ENCODE peak calls at places on chromosomes 4 and X, in five cellular contexts. F is upper lobe of left lung, H is transverse colon, C is B cell, M is GM10248. B is an unnamed sample.

GRCh38 chr4:112523764-112524505 is 8.0 kb upstream of the NEUROG2 start:
- DNase-seq in M (peak), C (peak), H (peak), F (peak), B (peak)

GRCh38 chrX:92247076-92247475 is 467.9 kb downstream of the PCDH11X start:
- DNase-seq in M (no peak), F (no peak), C (no peak), H (no peak), B (no peak)

GRCh38 chr4:15479089-15479912 is 9.6 kb downstream of the CC2D2A start:
- DNase-seq in C (no peak), M (peak), F (peak), H (no peak), B (peak)

GRCh38 chr4:148097811-148098210 is 344.4 kb downstream of the NR3C2 start:
- DNase-seq in M (no peak), F (no peak), C (no peak), H (no peak), B (no peak)

GRCh38 chr4:187387709-187388108 is 607.9 kb upstream of the ZFP42 start:
- DNase-seq in F (no peak), M (no peak), H (no peak), C (no peak), B (no peak)

GRCh38 chr4:97238956-97239698 is 904.1 kb downstream of the STPG2 start:
- DNase-seq in C (no peak), M (no peak), F (no peak), H (no peak), B (no peak)

GRCh38 chr4:188714907-188715306 is 575.7 kb downstream of the TRIML1 start:
- DNase-seq in F (no peak), M (no peak), H (no peak), C (no peak), B (no peak)

GRCh38 chrX:117147249-117147648 is 684.5 kb upstream of the CT83 start:
- DNase-seq in H (no peak), C (no peak), F (no peak), M (no peak), B (no peak)

GRCh38 chrX:142001934-142002333 is 98.2 kb downstream of the MAGEC1 start:
- DNase-seq in C (no peak), M (no peak), H (no peak), F (no peak), B (no peak)

GRCh38 chrX:153627675-153628111 is 19.3 kb upstream of the DUSP9 start:
- DNase-seq in F (peak), M (no peak), H (no peak), C (no peak), B (no peak)

GRCh38 chr4:6270691-6271121 is 1.1 kb downstream of the WFS1 start:
- DNase-seq in H (no peak), F (no peak), C (no peak), M (no peak), B (no peak)

GRCh38 chr4:6926681-6927478 is 17.3 kb downstream of the TBC1D14 start:
- DNase-seq in H (peak), F (no peak), C (no peak), M (no peak), B (no peak)

GRCh38 chr4:19358015-19358414 is 893.7 kb upstream of the SLIT2 start:
- DNase-seq in C (no peak), M (no peak), H (no peak), F (no peak), B (no peak)

GRCh38 chr4:183249854-183250253 is 70.2 kb downstream of the CLDN22 start:
- DNase-seq in C (no peak), F (no peak), H (peak), M (peak), B (no peak)

GRCh38 chr4:20248155-20248558 is 3.5 kb upstream of the SLIT2 start:
- DNase-seq in H (no peak), F (no peak), C (no peak), M (peak), B (no peak)

GRCh38 chr4:164252286-164252685 is 501.6 kb upstream of the SMIM31 start:
- DNase-seq in F (no peak), C (no peak), M (no peak), H (no peak), B (no peak)

GRCh38 chr4:60443068-60443467 is 757.1 kb upstream of the ADGRL3 start:
- DNase-seq in H (no peak), F (no peak), M (no peak), C (no peak), B (no peak)

GRCh38 chr4:182294436-182294835 is 51.2 kb downstream of the TENM3 start:
- DNase-seq in C (no peak), H (no peak), M (no peak), F (no peak), B (no peak)

GRCh38 chr4:13701937-13702446 is 74.5 kb upstream of the BOD1L1 start:
- DNase-seq in M (no peak), F (no peak), H (no peak), C (no peak), B (no peak)

GRCh38 chrX:77723684-77724083 is 62.3 kb downstream of the ATRX start:
- DNase-seq in C (no peak), H (no peak), M (no peak), F (no peak), B (no peak)

GRCh38 chr4:2570551-2571222 is 34.2 kb downstream of the FAM193A start:
- DNase-seq in M (peak), H (no peak), F (no peak), C (peak), B (no peak)

GRCh38 chr4:38132140-38132673 is 172.0 kb downstream of the PTTG2 start:
- DNase-seq in C (no peak), M (peak), H (peak), F (no peak), B (no peak)

GRCh38 chrX:44708470-44708869 is 135.4 kb upstream of the DUSP21 start:
- DNase-seq in C (no peak), M (no peak), F (no peak), H (no peak), B (no peak)

GRCh38 chr4:150723727-150724411 is 141.9 kb downstream of the MAB21L2 start:
- DNase-seq in C (no peak), F (no peak), H (no peak), M (no peak), B (no peak)

GRCh38 chr4:186660403-186660802 is 63.3 kb downstream of the FAT1 start:
- DNase-seq in F (peak), C (no peak), M (no peak), H (peak), B (no peak)

GRCh38 chrX:46547857-46548256 is 2.6 kb upstream of the ZNF674 start:
- DNase-seq in H (no peak), M (no peak), F (no peak), C (no peak), B (no peak)

GRCh38 chr4:6928067-6928466 is 18.4 kb downstream of the TBC1D14 start:
- DNase-seq in F (no peak), M (no peak), H (no peak), C (no peak), B (no peak)

GRCh38 chr4:174592985-174593335 is 70.7 kb upstream of the HPGD start:
- DNase-seq in H (no peak), C (no peak), F (no peak), M (no peak), B (no peak)

GRCh38 chrX:55450259-55450658 is 1.7 kb upstream of the MAGEH1 start:
- DNase-seq in C (no peak), M (no peak), F (no peak), H (no peak), B (no peak)

GRCh38 chr4:27010334-27010940 is 149.8 kb downstream of the STIM2 start:
- DNase-seq in M (peak), F (no peak), C (peak), H (peak), B (no peak)

GRCh38 chrX:72316408-72317079 is 10.8 kb upstream of the CITED1 start:
- DNase-seq in H (no peak), C (no peak), M (no peak), F (no peak), B (no peak)

GRCh38 chr4:31187979-31188378 is 467.8 kb downstream of the PCDH7 start:
- DNase-seq in H (no peak), F (no peak), M (no peak), C (no peak), B (no peak)

GRCh38 chr4:31185014-31185585 is 464.9 kb downstream of the PCDH7 start:
- DNase-seq in H (no peak), F (peak), C (no peak), M (no peak), B (no peak)

DNA sequence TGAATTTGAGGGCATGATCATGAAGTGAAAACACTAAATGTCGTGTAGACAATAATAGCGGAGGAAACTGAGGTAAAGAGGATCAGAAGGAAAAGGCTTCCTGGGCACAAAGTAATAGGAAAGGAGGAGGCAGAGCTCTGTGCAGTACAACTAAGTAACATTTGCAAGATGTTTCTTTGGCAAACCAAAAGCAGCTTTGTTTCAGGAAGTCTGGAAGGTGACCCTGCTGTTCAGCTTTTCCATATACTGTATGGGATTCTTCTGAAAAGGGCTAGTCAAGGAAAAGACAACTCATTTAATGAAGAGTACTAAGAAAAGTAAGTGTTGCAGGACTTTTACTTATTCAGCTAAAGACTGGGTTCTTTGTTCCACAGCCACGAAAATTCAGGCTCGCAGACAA is 463.1 kb downstream of the PCDH7 start:
- DNase-seq in H (no peak), M (no peak), F (no peak), C (no peak), B (no peak)
- TF ChIP-seq CTCF in H (no peak), M (no peak), F (no peak), C (no peak), B (no peak)

DNA sequence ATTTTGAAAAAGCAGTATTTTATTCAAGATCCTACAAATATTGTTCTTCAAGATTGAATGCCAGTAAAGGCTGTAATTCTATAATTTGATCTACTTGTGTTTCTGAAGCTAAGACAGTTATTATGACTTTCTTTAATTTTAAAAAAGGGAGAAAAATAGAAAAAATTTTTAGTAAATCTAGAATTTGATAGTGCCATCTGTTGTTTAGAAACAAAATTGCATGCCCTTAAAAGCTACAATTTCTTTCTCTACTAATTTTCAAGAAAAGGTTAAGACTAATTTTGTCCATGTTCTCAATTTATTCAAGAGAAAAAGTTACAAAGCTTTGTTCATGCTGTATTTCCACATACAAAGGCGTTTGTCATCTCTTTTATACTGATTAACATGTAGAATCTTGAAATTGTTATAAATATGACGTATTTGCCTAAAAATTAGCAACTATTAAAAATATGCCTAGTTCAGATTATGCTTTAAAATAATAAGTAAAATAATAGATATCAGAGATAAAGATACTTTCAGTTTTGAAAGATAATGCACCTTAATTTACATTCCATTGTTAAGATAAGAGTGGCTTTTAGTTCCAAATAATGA is 25.6 kb upstream of the MMRN1 start:
- DNase-seq in C (no peak), H (no peak), M (no peak), F (no peak), B (no peak)
- TF ChIP-seq CTCF in C (peak), H (peak), M (no peak), F (no peak), B (peak)

GRCh38 chr4:153778383-153778782 is 10.5 kb downstream of the SFRP2 start:
- DNase-seq in M (no peak), C (no peak), F (no peak), H (no peak), B (no peak)
- TF ChIP-seq CTCF in M (no peak), C (no peak), F (no peak), H (no peak), B (no peak)

DNA sequence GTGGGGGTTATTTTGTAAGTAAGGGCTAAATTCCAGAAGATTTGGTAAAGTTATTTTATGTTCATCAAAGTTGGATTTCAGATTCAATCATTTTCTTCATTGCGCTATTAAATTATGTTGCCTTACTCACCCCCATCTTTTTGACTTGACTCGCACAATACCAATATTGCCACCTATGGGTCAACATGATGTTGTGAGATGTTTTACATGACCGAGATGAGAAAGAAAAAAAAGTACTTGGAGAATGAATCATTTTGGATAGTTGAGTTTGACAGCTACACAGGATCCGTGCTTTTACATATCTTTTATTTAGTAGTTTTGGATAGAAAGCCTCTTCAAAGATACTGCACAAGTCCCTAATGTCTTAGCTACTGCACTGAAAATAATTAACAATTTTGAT is 224.2 kb upstream of the EMCN start:
- DNase-seq in F (no peak), C (no peak), H (no peak), M (no peak), B (no peak)
- TF ChIP-seq CTCF in F (no peak), C (peak), H (no peak), M (no peak), B (peak)

GRCh38 chrX:83008415-83008814 is 499.7 kb upstream of the POU3F4 start:
- DNase-seq in C (no peak), F (no peak), H (no peak), M (no peak), B (no peak)
- TF ChIP-seq CTCF in C (peak), F (peak), H (peak), M (peak), B (peak)

DNA sequence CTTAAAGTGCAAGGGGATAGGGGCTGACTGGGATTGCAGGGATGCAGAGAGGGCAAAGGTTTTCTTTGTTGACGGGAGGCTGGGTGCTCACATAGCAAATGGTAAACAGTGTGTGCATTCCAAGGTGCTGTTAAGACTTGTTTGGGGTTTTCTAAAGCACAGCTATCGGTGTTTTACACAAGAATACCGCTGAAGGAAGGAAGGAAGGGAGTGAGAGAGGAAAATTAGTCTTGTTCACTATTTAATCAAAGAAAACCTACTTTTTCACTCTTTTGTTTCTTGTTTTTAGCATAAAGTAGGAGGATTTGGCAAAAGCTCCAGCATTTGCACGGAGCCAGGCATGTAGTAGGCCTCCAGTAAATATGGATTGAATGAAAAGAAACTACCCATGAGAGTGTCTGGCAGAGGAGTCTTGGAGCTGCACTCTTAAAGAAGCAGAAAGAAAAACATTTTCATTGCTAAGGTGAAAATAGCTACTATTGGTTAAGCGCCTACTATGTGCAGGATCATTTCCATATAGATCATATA is 99.7 kb downstream of the FIP1L1 start:
- DNase-seq in M (no peak), F (no peak), H (no peak), C (no peak), B (no peak)
- TF ChIP-seq CTCF in M (no peak), F (no peak), H (no peak), C (no peak), B (no peak)

DNA sequence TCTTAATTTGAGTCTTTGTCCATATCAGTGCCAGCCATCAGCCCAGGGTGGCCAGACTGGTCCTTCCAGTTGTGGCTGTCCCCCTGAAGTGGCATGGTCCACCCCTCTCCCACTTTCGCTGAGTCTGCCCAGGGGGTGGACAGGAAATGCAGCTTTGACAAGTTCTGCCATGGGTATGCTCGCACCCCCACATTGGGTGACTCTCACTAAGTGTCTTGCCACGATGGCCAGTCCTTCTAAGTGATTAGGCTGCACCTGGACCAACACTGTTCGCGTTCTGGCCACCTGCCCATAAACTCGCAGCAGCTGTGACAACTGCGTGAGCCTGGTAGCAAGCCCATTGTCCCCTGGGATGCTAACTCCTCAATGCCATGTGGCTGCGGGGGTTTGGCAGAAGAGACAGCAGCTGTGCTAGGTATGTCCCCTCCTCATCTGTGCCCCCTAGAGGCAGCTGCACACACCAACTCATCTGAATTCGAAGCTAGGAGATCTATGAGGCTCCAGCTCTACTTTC is 10.0 kb upstream of the LNX1 start:
- DNase-seq in F (no peak), H (peak), C (no peak), M (peak), B (no peak)
- TF ChIP-seq CTCF in F (no peak), H (peak), C (no peak), M (peak), B (peak)

DNA sequence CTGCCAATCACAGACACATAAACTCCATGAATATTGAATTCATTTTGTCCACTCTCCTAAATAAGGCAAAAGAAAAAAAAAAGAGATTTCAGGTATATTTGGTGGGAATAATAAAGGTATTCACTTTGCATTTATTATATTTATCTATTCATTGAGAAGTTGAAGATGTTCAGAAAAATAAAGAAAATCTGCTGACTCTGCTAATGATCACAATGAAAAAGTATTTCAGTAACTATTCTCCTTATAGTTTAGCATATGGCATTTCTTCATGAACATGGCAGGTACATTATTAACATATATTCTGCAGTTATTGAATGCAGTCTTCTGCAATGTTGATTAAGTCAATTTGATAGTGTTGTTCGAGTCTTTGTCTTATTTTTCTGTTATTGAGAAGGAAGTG is 202.5 kb upstream of the ANKRD50 start:
- DNase-seq in F (no peak), M (no peak), C (no peak), H (no peak), B (no peak)
- TF ChIP-seq CTCF in F (no peak), M (no peak), C (no peak), H (no peak), B (no peak)

GRCh38 chr4:17810260-17811077 is at the start of the genes DCAF16 and NCAPG:
- DNase-seq in C (peak), M (peak), F (peak), H (peak), B (peak)
- TF ChIP-seq CTCF in C (no peak), M (no peak), F (no peak), H (no peak), B (no peak)

DNA sequence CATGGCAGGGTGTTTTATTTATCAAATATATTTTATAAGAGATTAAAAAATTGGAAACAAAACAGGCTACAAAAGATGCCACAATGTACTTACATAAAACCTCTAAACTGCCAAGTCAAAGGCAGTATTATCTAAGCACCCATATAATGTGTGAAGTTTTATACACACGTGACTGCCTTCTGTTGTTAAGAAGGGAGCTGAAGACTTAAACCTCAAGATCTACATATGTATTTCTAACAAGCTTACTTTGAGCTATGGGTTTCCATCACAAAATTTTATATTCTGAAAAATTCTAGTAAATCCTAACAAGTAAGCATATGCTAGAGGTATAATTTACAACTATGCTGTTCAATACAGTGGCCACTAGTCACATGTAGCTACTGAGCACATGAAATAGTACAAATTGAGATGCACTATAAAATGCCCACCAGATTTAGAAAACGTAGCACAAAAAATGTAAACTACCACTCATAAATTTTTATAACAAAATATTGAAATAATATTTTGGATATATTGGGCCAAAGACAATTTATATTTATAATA is 9.8 kb downstream of the ATP8A1 start:
- DNase-seq in F (no peak), C (no peak), H (no peak), M (no peak), B (no peak)
- TF ChIP-seq CTCF in F (no peak), C (no peak), H (no peak), M (no peak), B (peak)

B was measured in progenitor cell of endocrine pancreas.